ENCODE peak calls at places on chromosomes 16 and 17, in eight cellular contexts. U, B, R, D, I, K, E and S are unnamed samples.

GRCh38 chr17:76384222-76384986 is at the start of gene SPHK1:
- DNase-seq in U (peak), K (peak), I (peak), D (peak), B (peak), R (peak), E (peak), S (peak)

GRCh38 chr17:72466199-72466598 is 345.4 kb downstream of the SOX9 start:
- DNase-seq in R (peak), K (no peak), I (no peak), E (no peak), B (peak), U (no peak), D (peak), S (no peak)

GRCh38 chr16:19285431-19285830 is at the start of gene CLEC19A:
- DNase-seq in U (no peak), D (no peak), K (no peak), I (no peak), R (no peak), B (no peak), E (no peak), S (no peak)

GRCh38 chr16:8569650-8570338 is 20.5 kb downstream of the TMEM114 start:
- DNase-seq in U (peak), E (no peak), I (no peak), K (no peak), R (no peak), D (no peak), B (no peak), S (no peak)

GRCh38 chr17:17792551-17793377 is 44.0 kb downstream of the SREBF1 start:
- DNase-seq in B (peak), K (peak), R (peak), I (no peak), E (no peak), D (no peak), U (peak), S (peak)

GRCh38 chr17:234163-235047 is 53.0 kb upstream of the DOC2B start:
- DNase-seq in I (no peak), D (no peak), B (no peak), E (no peak), R (peak), K (no peak), U (no peak), S (no peak)

GRCh38 chr17:35866356-35866950 is 2.2 kb downstream of the HEATR9 start:
- DNase-seq in D (no peak), I (no peak), K (no peak), U (no peak), B (peak), R (peak), E (no peak), S (no peak)

GRCh38 chr16:19136549-19137196 is 22.9 kb downstream of the ITPRIPL2 start:
- DNase-seq in B (no peak), I (no peak), E (no peak), R (peak), U (no peak), K (no peak), D (no peak), S (peak)

GRCh38 chr16:3618782-3619166 is 7.4 kb upstream of the SLX4 start:
- DNase-seq in E (no peak), I (no peak), R (peak), D (no peak), K (no peak), B (no peak), U (no peak), S (no peak)

GRCh38 chr17:45296003-45296832 is 20.6 kb downstream of the MAP3K14 start:
- DNase-seq in D (no peak), B (peak), E (peak), K (no peak), U (no peak), R (peak), I (no peak), S (peak)

GRCh38 chr16:29963021-29963743 is 1.3 kb downstream of the TMEM219 start:
- DNase-seq in K (no peak), B (no peak), D (no peak), U (no peak), E (no peak), R (no peak), I (no peak), S (no peak)

GRCh38 chr17:16947470-16947869 is 24.4 kb downstream of the TNFRSF13B start:
- DNase-seq in D (no peak), U (peak), K (no peak), R (no peak), E (peak), I (no peak), B (no peak), S (no peak)

GRCh38 chr16:14240216-14240843 is 169.2 kb downstream of the MRTFB start:
- DNase-seq in B (no peak), E (no peak), I (no peak), K (no peak), U (no peak), R (peak), D (no peak), S (no peak)

GRCh38 chr17:60170835-60171752 is 21.3 kb downstream of the CA4 start:
- DNase-seq in U (no peak), K (no peak), I (no peak), B (no peak), R (peak), E (no peak), D (no peak), S (no peak)

GRCh38 chr16:60203525-60204124 is 1469.5 kb upstream of the GOT2 start:
- DNase-seq in E (peak), D (peak), R (peak), U (peak), B (peak), K (peak), I (no peak), S (peak)

GRCh38 chr17:61400058-61400785 is 579 bp downstream of the TBX2 start:
- DNase-seq in U (peak), R (peak), I (no peak), K (peak), E (no peak), D (peak), B (peak), S (peak)

GRCh38 chr17:20059728-20060188 is 50.6 kb downstream of the SPECC1 start:
- DNase-seq in B (no peak), I (no peak), D (peak), K (no peak), U (no peak), R (peak), E (no peak), S (peak)

GRCh38 chr16:12539185-12539929 is 264.3 kb downstream of the CPPED1 start:
- DNase-seq in K (no peak), I (no peak), E (no peak), U (no peak), D (no peak), R (peak), B (peak), S (no peak)

GRCh38 chr17:36544049-36544319 is 735 bp upstream of the GGNBP2 start:
- DNase-seq in B (peak), I (peak), R (peak), E (peak), K (peak), U (peak), D (peak), S (peak)

GRCh38 chr16:9072806-9073341 is 18.6 kb upstream of the HAPSTR1 start:
- DNase-seq in E (peak), K (peak), R (peak), I (no peak), B (peak), D (no peak), U (no peak), S (peak)

GRCh38 chr16:68490829-68491575 is 42.7 kb upstream of the SMPD3 start:
- DNase-seq in B (peak), R (peak), I (no peak), E (peak), K (peak), U (no peak), D (peak), S (no peak)

GRCh38 chr16:73152731-73153130 is 104.8 kb upstream of the ZFHX3 start:
- DNase-seq in K (peak), I (peak), D (no peak), R (no peak), E (no peak), U (peak), B (no peak), S (no peak)

GRCh38 chr17:1360975-1361374 is 39.0 kb downstream of the YWHAE start:
- DNase-seq in E (no peak), B (no peak), D (no peak), R (no peak), U (no peak), K (no peak), I (no peak), S (no peak)
- H3K4me2 ChIP-seq in E (no peak), B (no peak), D (no peak), R (peak), U (no peak), K (no peak), I (no peak), S (no peak)

DNA sequence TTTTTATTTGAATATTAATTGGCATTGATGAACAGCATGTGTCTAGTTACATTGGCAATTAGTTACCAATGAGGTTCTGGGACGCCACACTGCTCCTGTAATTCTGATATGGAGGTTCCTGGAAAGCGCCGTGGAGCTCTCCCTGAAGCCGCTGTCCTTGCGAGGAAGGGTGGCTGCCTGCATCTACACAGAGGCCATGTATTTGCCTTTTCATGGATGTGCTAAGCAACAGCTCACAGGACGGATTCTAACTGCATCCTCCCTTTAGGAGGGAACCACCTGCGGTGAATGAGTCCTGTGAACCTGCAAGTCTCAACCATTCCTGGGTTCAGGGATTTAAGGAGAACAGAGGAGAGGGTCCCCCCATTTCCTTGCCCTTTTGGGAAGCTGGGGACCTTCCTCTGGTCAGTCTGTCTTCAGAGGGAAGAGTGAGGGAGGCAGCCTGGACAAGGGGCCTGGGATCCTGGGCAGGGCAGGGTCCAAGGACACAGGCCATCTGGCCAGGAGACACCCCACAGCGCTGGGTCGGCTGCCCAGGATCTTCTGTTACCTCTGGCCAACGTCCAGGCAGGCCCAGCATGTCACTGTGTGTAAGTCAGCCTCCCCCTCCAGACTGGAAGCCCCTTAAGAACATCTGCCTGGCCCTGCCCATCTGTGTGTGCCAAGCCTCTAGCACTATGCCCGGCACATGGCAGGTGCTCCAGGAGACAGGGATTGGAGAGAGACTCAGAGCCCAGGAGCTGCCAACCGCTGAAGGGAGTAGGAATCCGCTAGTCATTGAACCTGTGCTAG is 314.1 kb upstream of the TNRC6C start:
- DNase-seq in K (no peak), R (no peak), U (no peak), B (no peak), I (no peak), E (no peak), D (no peak), S (no peak)
- H3K4me2 ChIP-seq in K (no peak), R (no peak), U (no peak), B (no peak), I (no peak), E (no peak), D (no peak), S (no peak)

DNA sequence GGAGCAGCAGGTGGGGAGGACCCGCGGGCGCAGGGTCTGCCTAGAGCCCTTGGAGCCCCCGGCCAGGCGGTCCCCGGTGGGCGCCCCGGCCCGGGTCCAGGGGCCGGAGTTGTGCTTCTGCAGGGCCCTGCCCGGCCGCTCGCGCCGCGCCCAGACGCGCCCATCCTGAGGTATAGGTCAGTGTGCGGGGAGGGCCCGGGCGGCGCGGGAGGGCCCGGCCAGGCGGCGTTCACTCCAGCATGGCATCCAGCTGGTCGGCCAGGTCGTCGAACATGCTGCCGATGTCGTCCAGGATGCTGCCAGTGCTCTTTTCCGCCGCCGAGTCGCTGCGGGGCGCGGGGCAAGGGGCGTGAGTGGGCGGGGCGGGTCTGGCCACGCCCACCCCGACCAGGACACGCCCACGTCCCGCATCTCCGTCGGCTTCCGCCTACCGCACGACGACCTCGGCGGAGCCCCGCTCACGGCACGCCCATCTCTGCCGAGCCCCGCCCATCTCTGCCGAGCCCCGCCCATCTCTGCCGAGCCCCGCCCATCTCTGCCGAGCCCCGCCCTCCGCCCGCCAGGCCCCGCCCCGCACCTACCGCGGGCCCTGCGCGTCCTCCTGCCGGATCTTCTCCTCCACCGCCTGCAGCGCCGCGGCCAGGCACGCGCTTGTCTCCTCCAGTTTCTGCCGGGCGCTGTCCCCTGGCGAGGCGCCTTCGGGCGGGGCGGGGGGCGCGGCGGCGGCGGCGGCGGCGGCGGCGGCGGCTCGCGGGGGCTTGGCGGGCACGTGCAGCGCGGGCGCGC is 17.9 kb downstream of the CASKIN1 start:
- DNase-seq in U (peak), B (no peak), E (no peak), R (peak), I (no peak), D (no peak), K (peak), S (no peak)
- H3K4me2 ChIP-seq in U (no peak), B (no peak), E (no peak), R (no peak), I (peak), D (no peak), K (no peak), S (no peak)

GRCh38 chr17:28090551-28090950 is 48.1 kb downstream of the NLK start:
- DNase-seq in D (no peak), E (no peak), B (no peak), R (no peak), K (no peak), U (no peak), I (no peak), S (no peak)

GRCh38 chr17:28097254-28097653 is 54.8 kb downstream of the NLK start:
- DNase-seq in K (no peak), R (no peak), I (no peak), E (no peak), U (no peak), D (no peak), B (no peak), S (no peak)

GRCh38 chr17:28097901-28098300 is 55.4 kb downstream of the NLK start:
- DNase-seq in D (no peak), I (no peak), R (no peak), B (no peak), E (peak), U (no peak), K (no peak), S (no peak)

GRCh38 chr17:28092109-28092508 is 49.6 kb downstream of the NLK start:
- DNase-seq in R (no peak), K (no peak), I (no peak), D (no peak), E (no peak), B (no peak), U (no peak), S (no peak)

DNA sequence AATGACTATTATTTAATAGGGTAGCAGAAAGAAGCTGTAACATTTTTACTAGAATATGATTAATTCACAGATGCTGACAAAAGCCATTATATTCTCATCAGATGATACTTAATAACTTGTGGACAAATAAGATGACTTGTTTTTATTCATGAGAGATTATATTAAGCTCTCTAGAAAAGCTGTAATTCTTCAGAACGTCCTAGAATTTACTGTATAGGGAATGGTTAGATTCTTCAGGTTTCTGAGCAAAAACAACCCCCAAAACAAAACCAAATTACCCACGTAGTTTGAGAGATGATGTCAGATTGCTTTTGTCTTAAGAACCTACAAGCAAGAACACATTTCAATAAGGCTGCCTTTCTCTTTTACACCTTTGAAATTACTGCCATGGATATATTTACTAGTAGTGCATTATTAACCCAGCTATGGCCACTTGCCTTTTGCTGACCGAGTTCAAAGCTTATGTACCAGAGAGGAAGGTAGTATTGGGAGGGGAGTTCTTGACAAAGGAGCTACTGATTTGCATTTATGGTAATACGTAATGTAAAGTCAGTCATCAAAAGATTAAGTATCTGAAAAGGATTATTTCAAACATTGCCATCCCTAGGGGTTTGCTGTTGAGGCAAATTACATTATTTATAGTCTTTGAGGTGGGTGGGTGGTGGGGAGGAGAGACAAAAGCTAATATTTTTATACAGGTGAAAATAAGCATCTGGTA is 51.7 kb downstream of the NLK start:
- DNase-seq in R (no peak), I (no peak), D (no peak), E (no peak), K (no peak), U (no peak), B (no peak), S (no peak)
- H3K4me2 ChIP-seq in R (no peak), I (no peak), D (no peak), E (no peak), K (no peak), U (no peak), B (no peak), S (no peak)

GRCh38 chr17:38466346-38467315 is 38.4 kb downstream of the ARHGAP23 start:
- DNase-seq in D (no peak), R (peak), K (no peak), I (no peak), E (no peak), U (no peak), B (no peak), S (peak)

GRCh38 chr17:38465420-38466345 is 37.4 kb downstream of the ARHGAP23 start:
- DNase-seq in R (peak), I (no peak), B (no peak), K (no peak), U (no peak), D (no peak), E (no peak), S (peak)

GRCh38 chr17:38469875-38470274 is 41.6 kb downstream of the ARHGAP23 start:
- DNase-seq in B (peak), E (no peak), R (peak), D (no peak), I (no peak), U (no peak), K (peak), S (peak)

GRCh38 chr17:38464723-38465419 is 36.6 kb downstream of the ARHGAP23 start:
- DNase-seq in K (no peak), B (peak), I (no peak), R (peak), U (peak), D (peak), E (no peak), S (peak)

DNA sequence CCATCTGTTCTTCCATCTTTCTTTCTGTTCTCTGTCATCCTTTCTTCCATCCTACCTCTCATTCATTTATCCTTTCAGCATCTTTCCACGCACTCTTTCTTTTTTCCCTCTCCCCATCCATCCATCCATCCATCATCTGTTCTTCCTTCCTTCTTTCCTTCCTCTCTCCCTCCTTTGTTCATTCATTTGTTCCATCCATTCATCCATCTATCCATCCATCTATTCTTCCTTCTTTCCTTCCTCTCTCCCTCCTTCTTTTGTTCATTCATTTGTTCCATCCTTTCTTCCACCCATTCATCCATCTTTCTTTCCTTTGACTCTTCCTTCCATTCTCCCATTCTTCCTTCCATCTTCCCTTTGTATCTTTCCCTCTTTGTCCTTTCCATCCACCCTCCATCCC is 39.2 kb downstream of the ARHGAP23 start:
- DNase-seq in R (no peak), E (no peak), B (no peak), I (no peak), K (no peak), U (no peak), D (no peak), S (no peak)
- H3K4me2 ChIP-seq in R (peak), E (no peak), B (peak), I (no peak), K (no peak), U (no peak), D (no peak), S (no peak)

GRCh38 chr17:77461277-77462057 is 320.7 kb downstream of the SEC14L1 start:
- DNase-seq in K (no peak), R (no peak), E (peak), D (no peak), B (no peak), I (no peak), U (no peak), S (peak)
- H3K4me2 ChIP-seq in K (no peak), R (no peak), E (peak), D (no peak), B (no peak), I (no peak), U (peak), S (no peak)

DNA sequence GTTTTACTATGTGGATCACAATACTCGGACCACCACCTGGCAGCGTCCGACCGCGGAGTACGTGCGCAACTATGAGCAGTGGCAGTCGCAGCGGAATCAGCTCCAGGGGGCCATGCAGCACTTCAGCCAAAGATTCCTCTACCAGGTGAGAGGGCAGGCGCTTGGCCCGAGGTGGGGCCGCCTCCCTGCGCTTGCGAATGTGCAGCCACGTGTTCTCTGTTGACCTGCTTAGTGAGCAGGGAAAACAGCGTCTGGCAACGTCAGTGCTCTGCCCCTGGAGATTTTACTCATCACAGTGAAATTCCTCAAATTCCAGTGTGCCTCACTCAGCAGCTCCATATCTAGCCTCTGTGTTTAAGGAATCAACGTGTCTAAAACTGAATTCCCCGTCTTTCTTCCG is 33.4 kb upstream of the CLEC18A start:
- DNase-seq in D (peak), I (peak), R (peak), E (no peak), B (peak), U (peak), K (peak), S (peak)
- H3K4me2 ChIP-seq in D (peak), I (no peak), R (peak), E (no peak), B (peak), U (peak), K (no peak), S (peak)